ENCODE peak calls at places on chromosomes 16 and 17, in nine cellular contexts. B is esophagus squamous epithelium, P is RWPE2, H is ELR, E is T-helper 17 cell, Q is HS-5, D is left lung, F is colonic mucosa, C is HEK293T. L is an unnamed sample.

GRCh38 chr17:78883090-78883532 is 19.9 kb downstream of the CEP295NL start:
- DNase-seq in B (no peak), P (no peak), H (peak), E (no peak), Q (peak), D (peak), F (peak), C (no peak), L (peak)

GRCh38 chr16:85683363-85683762 is 5.4 kb downstream of the GINS2 start:
- DNase-seq in B (no peak), P (no peak), H (no peak), E (no peak), Q (no peak), D (no peak), F (no peak), C (no peak), L (no peak)

GRCh38 chr17:17032131-17032692 is 10.0 kb upstream of the MPRIP start:
- DNase-seq in B (no peak), P (no peak), H (peak), E (no peak), Q (no peak), D (no peak), F (peak), C (no peak), L (peak)

GRCh38 chr16:11136600-11136999 is 119.4 kb downstream of the SOCS1 start:
- DNase-seq in B (no peak), P (no peak), H (peak), E (no peak), Q (no peak), D (no peak), F (no peak), C (no peak), L (no peak)

GRCh38 chr16:29014561-29015029 is 29.7 kb downstream of the LAT start:
- DNase-seq in B (no peak), P (no peak), H (no peak), E (no peak), Q (no peak), D (no peak), F (peak), C (no peak), L (peak)

GRCh38 chr17:59837362-59838195 is 55.2 kb downstream of the TUBD1 start:
- DNase-seq in B (peak), P (peak), H (peak), E (peak), Q (peak), D (peak), F (peak), C (peak), L (peak)

GRCh38 chr17:3732171-3732570 is 8.5 kb downstream of the HASPIN start:
- DNase-seq in B (no peak), P (no peak), H (peak), E (no peak), Q (no peak), D (no peak), F (no peak), C (no peak), L (peak)

GRCh38 chr16:67537636-67538591 is 9.3 kb downstream of the RIPOR1 start:
- DNase-seq in B (no peak), P (no peak), H (peak), E (peak), Q (no peak), D (peak), F (peak), C (no peak), L (peak)

GRCh38 chr16:69727916-69728270 is 1.5 kb upstream of the NQO1 start:
- DNase-seq in B (no peak), P (no peak), H (no peak), E (no peak), Q (no peak), D (peak), F (no peak), C (no peak), L (no peak)

GRCh38 chr16:30937692-30938091 is 11.2 kb upstream of the ORAI3 start:
- DNase-seq in B (no peak), P (no peak), H (no peak), E (no peak), Q (no peak), D (no peak), F (no peak), C (no peak), L (no peak)

GRCh38 chr16:28914325-28914724 is 10.7 kb downstream of the RABEP2 start:
- DNase-seq in B (no peak), P (no peak), H (no peak), E (no peak), Q (no peak), D (no peak), F (no peak), C (no peak), L (no peak)

GRCh38 chr17:55420776-55421178 is 858 bp downstream of the MMD start:
- DNase-seq in B (no peak), P (peak), H (peak), E (peak), Q (no peak), D (peak), F (peak), C (peak), L (peak)

GRCh38 chr16:49754495-49755290 is 101.2 kb downstream of the ZNF423 start:
- DNase-seq in B (no peak), P (no peak), H (no peak), E (no peak), Q (no peak), D (no peak), F (peak), C (no peak), L (peak)

GRCh38 chr16:58264007-58264406 is 30.8 kb downstream of the PRSS54 start:
- DNase-seq in B (no peak), P (no peak), H (no peak), E (no peak), Q (no peak), D (no peak), F (no peak), C (no peak), L (no peak)

GRCh38 chr17:19538095-19539039 is 4.7 kb downstream of the SLC47A1 start:
- DNase-seq in B (no peak), P (no peak), H (no peak), E (no peak), Q (no peak), D (peak), F (no peak), C (no peak), L (peak)

GRCh38 chr17:77616243-77616731 is 342.2 kb upstream of the TNRC6C start:
- DNase-seq in B (no peak), P (peak), H (peak), E (no peak), Q (no peak), D (no peak), F (no peak), C (no peak), L (no peak)

GRCh38 chr16:11668590-11669379 is 530 bp downstream of the SNN start:
- DNase-seq in B (no peak), P (no peak), H (no peak), E (no peak), Q (no peak), D (no peak), F (no peak), C (no peak), L (no peak)

GRCh38 chr17:828761-829160 is 46.6 kb downstream of the MRM3 start:
- DNase-seq in B (no peak), P (no peak), H (peak), E (no peak), Q (no peak), D (no peak), F (no peak), C (no peak), L (no peak)

GRCh38 chr16:9966569-9967157 is 215.6 kb downstream of the GRIN2A start:
- DNase-seq in B (no peak), P (no peak), H (peak), E (no peak), Q (peak), D (no peak), F (no peak), C (no peak), L (no peak)

GRCh38 chr17:81731271-81731670 is 19.2 kb downstream of the SLC25A10 start:
- DNase-seq in B (no peak), P (no peak), H (peak), E (no peak), Q (no peak), D (no peak), F (no peak), C (no peak), L (no peak)

GRCh38 chr17:7838291-7839075 is 4.5 kb downstream of the KDM6B start:
- DNase-seq in B (no peak), P (no peak), H (peak), E (no peak), Q (no peak), D (peak), F (peak), C (no peak), L (peak)

GRCh38 chr17:44204453-44204882 is 4.8 kb upstream of the ATXN7L3 start:
- DNase-seq in B (no peak), P (peak), H (peak), E (no peak), Q (no peak), D (no peak), F (no peak), C (no peak), L (no peak)

GRCh38 chr17:65022751-65023421 is 33.7 kb downstream of the GNA13 start:
- DNase-seq in B (no peak), P (no peak), H (peak), E (no peak), Q (no peak), D (no peak), F (no peak), C (peak), L (no peak)

GRCh38 chr17:46814446-46814845 is 4.0 kb downstream of the WNT3 start:
- DNase-seq in B (no peak), P (no peak), H (no peak), E (no peak), Q (no peak), D (no peak), F (no peak), C (no peak), L (no peak)

GRCh38 chr16:1781758-1782407 is 488 bp downstream of the SPSB3 start:
- DNase-seq in B (no peak), P (no peak), H (peak), E (no peak), Q (no peak), D (peak), F (peak), C (no peak), L (peak)

GRCh38 chr17:488993-489757 is 136.6 kb upstream of the RPH3AL start:
- DNase-seq in B (no peak), P (no peak), H (peak), E (no peak), Q (no peak), D (no peak), F (no peak), C (no peak), L (no peak)

GRCh38 chr17:82296511-82297279 is 20.7 kb downstream of the CD7 start:
- DNase-seq in B (no peak), P (no peak), H (no peak), E (no peak), Q (no peak), D (no peak), F (peak), C (no peak), L (no peak)

GRCh38 chr17:59093702-59094231 is 12.9 kb downstream of the TRIM37 start:
- DNase-seq in B (no peak), P (peak), H (peak), E (no peak), Q (peak), D (peak), F (peak), C (peak), L (peak)

GRCh38 chr16:2484898-2485508 is 10.1 kb downstream of the TBC1D24 start:
- DNase-seq in B (no peak), P (no peak), H (no peak), E (no peak), Q (no peak), D (no peak), F (no peak), C (no peak), L (no peak)

GRCh38 chr17:74795327-74796020 is 19.3 kb upstream of the NAT9 start:
- DNase-seq in B (no peak), P (no peak), H (no peak), E (no peak), Q (no peak), D (no peak), F (no peak), C (no peak), L (no peak)

GRCh38 chr17:22265807-22266206 is 573.5 kb downstream of the KCNJ18 start:
- DNase-seq in B (no peak), P (no peak), H (no peak), E (no peak), Q (no peak), D (no peak), F (no peak), C (no peak), L (no peak)

GRCh38 chr16:12958366-12958765 is 57.0 kb downstream of the SHISA9 start:
- DNase-seq in B (no peak), P (no peak), H (no peak), E (no peak), Q (no peak), D (no peak), F (no peak), C (no peak), L (no peak)

GRCh38 chr17:12813680-12814079 is 24.4 kb downstream of the ARHGAP44 start:
- DNase-seq in B (no peak), P (no peak), H (no peak), E (no peak), Q (no peak), D (no peak), F (no peak), C (no peak), L (no peak)

GRCh38 chr17:44322236-44322895 is 2.3 kb downstream of the SLC25A39 start:
- DNase-seq in B (no peak), P (no peak), H (no peak), E (no peak), Q (no peak), D (no peak), F (no peak), C (no peak), L (no peak)

L was measured in transverse colon.